ENCODE peak calls at places on chromosomes 16 and 17, in eight cellular contexts. A is MM.1S, V is body of pancreas, U is upper lobe of right lung, I is HCT116, Y is uterus, Q is HepG2, L is pancreas. F is an unnamed sample. For H3K4me1, the result is how much of the 10 kb centered on the place peaks cover.

GRCh38 chr16:71883849-71884638 is at the start of gene ZNF821:
- DNase-seq in A (peak), U (peak), Y (peak), V (peak), L (peak), I (no peak), Q (peak), F (peak)

GRCh38 chr17:3602499-3602898 is 6.7 kb downstream of the TRPV1 start:
- DNase-seq in Q (peak), I (peak), U (no peak), A (peak), L (no peak), V (no peak), Y (no peak), F (no peak)

GRCh38 chr17:82231562-82232321 is 2.9 kb downstream of the SLC16A3 start:
- DNase-seq in L (peak), A (no peak), Q (peak), U (peak), I (no peak), Y (peak), V (peak), F (peak)

GRCh38 chr17:60305141-60305540 is 86.8 kb downstream of the USP32 start:
- DNase-seq in A (peak), V (peak), Y (no peak), U (no peak), I (no peak), Q (peak), L (no peak), F (no peak)

GRCh38 chr17:75289832-75290337 is 652 bp upstream of the SLC25A19 start:
- DNase-seq in V (peak), L (no peak), I (no peak), Y (peak), Q (no peak), U (peak), A (peak), F (peak)

GRCh38 chr16:72621651-72622050 is 426.3 kb downstream of the ZFHX3 start:
- DNase-seq in I (no peak), U (no peak), L (no peak), A (no peak), Y (no peak), V (no peak), Q (no peak), F (no peak)

GRCh38 chr16:55913717-55914116 is 38.5 kb upstream of the CES5A start:
- DNase-seq in A (no peak), L (no peak), Y (no peak), V (peak), Q (no peak), I (no peak), U (no peak), F (no peak)

GRCh38 chr17:19664136-19664820 is 15.7 kb downstream of the ALDH3A2 start:
- DNase-seq in Q (no peak), A (no peak), I (no peak), Y (no peak), U (no peak), L (no peak), V (no peak), F (no peak)

GRCh38 chr16:80174416-80174815 is 366.4 kb upstream of the DYNLRB2 start:
- DNase-seq in A (no peak), V (no peak), Y (no peak), Q (peak), L (no peak), I (no peak), U (no peak), F (no peak)

GRCh38 chr17:49555495-49556018 is 20.1 kb upstream of the NXPH3 start:
- DNase-seq in L (peak), Q (no peak), U (no peak), A (no peak), I (no peak), V (no peak), Y (no peak), F (peak)

GRCh38 chr17:29844339-29845048 is 85.5 kb downstream of the SSH2 start:
- DNase-seq in V (no peak), L (no peak), Y (no peak), Q (no peak), I (no peak), A (no peak), U (no peak), F (no peak)

GRCh38 chr16:81693467-81694303 is 85.4 kb upstream of the PLCG2 start:
- DNase-seq in V (no peak), A (no peak), L (peak), U (no peak), Y (no peak), I (no peak), Q (no peak), F (no peak)

GRCh38 chr17:80891096-80892018 is 100.3 kb upstream of the CHMP6 start:
- DNase-seq in A (no peak), U (no peak), Q (no peak), I (peak), L (peak), V (peak), Y (no peak), F (no peak)

GRCh38 chr17:5003214-5003867 is 5.6 kb downstream of the KIF1C start:
- DNase-seq in V (no peak), I (no peak), Y (no peak), A (no peak), U (no peak), L (no peak), Q (no peak), F (no peak)

GRCh38 chr17:67139784-67140665 is 95.7 kb downstream of the CACNG1 start:
- DNase-seq in Y (no peak), Q (peak), V (peak), U (no peak), A (no peak), I (no peak), L (peak), F (no peak)

GRCh38 chr16:3946604-3947180 is 66.2 kb upstream of the CREBBP start:
- DNase-seq in L (no peak), Y (no peak), I (no peak), Q (no peak), A (no peak), U (peak), V (no peak), F (no peak)

GRCh38 chr17:13943859-13944258 is 125.4 kb upstream of the COX10 start:
- DNase-seq in U (no peak), L (no peak), A (no peak), V (no peak), Q (no peak), Y (no peak), I (no peak), F (no peak)

GRCh38 chr16:81545470-81546175 is 101.0 kb downstream of the CMIP start:
- DNase-seq in V (no peak), Q (no peak), U (peak), A (no peak), L (no peak), I (no peak), Y (no peak), F (no peak)

GRCh38 chr17:73334771-73335513 is 23.1 kb upstream of the CDC42EP4 start:
- DNase-seq in U (no peak), L (no peak), V (no peak), Y (no peak), I (no peak), A (no peak), Q (no peak), F (no peak)

GRCh38 chr16:51002889-51003490 is 148.1 kb downstream of the SALL1 start:
- DNase-seq in Y (no peak), I (no peak), A (no peak), U (no peak), V (peak), Q (peak), L (no peak), F (no peak)

GRCh38 chr17:3919123-3919624 is 2.9 kb upstream of the P2RX1 start:
- DNase-seq in Q (no peak), L (peak), V (no peak), A (no peak), I (no peak), Y (peak), U (no peak), F (no peak)

GRCh38 chr16:56950881-56951771 is 10.6 kb upstream of the CETP start:
- DNase-seq in Q (peak), I (no peak), A (peak), Y (no peak), U (peak), L (peak), V (peak), F (peak)

GRCh38 chr16:73064227-73064995 is 16.5 kb upstream of the ZFHX3 start:
- DNase-seq in U (no peak), A (no peak), I (no peak), L (no peak), Y (no peak), V (no peak), Q (no peak), F (no peak)

GRCh38 chr17:51402881-51403280 is 142.5 kb downstream of the UTP18 start:
- DNase-seq in L (no peak), Y (no peak), Q (no peak), A (no peak), V (no peak), I (no peak), U (no peak), F (no peak)

GRCh38 chr17:73228748-73229236 is 32.9 kb downstream of the CPSF4L start:
- DNase-seq in U (no peak), I (peak), Y (peak), A (peak), V (peak), Q (peak), L (no peak), F (peak)

GRCh38 chr17:27959382-27959709 is 66.2 kb upstream of the LYRM9 start:
- DNase-seq in I (no peak), U (no peak), V (no peak), A (no peak), L (no peak), Y (no peak), Q (no peak), F (no peak)

GRCh38 chr17:48994548-48995331 is 2.4 kb upstream of the IGF2BP1 start:
- DNase-seq in Q (no peak), Y (no peak), A (no peak), U (no peak), V (no peak), L (no peak), I (no peak), F (no peak)

GRCh38 chr17:63140255-63140654 is 174.2 kb downstream of the TANC2 start:
- DNase-seq in V (peak), U (no peak), A (peak), Y (no peak), I (no peak), L (no peak), Q (no peak), F (no peak)

DNA sequence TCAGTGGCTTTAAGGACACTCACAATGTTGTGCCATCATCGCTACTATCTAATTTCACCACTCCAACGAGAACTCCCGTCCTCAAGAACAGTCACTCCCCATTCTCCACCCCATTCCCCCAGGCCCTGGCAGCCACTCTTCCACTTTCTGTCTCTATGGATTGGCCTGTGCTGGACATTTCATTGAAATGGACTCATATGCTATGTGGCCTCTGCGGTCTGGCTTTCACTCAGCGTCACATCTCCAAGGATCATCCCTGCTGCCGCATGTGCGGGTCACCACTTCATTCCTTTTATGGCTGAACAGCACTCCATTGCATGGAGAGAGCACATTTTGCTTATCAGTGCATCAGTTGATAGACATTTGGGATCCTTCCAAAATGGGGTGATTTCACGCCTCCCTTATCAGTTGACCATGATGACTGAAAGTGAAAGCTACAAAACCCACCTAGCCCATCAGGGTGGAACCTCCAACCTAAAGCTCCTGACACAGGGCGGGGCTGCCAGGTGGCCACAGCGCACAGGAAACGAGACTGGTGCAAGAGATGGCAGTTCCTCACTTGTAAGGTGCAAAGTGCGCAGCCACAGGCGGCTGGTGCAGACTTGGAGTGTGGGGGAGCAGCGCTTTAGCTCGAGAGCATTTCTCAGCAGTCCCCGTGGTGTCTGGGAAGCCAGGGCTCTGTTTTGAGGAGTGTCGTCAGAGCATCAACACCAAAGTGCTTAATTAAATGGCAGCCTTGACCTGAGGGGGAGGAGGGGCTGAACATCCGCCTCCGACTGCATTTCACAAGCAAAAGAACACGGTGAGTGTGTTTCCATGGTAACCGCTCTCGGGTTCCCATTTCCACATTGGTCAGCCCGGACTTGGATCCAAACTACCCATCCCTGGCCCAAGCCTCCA is 23.8 kb downstream of the COTL1 start:
- DNase-seq in L (no peak), I (no peak), Q (peak), A (peak), V (peak), U (peak), Y (peak), F (no peak)
- H3K4me1 ChIP-seq in L (under half), I (under half), Q (under half), A (under half), V (under half), U (under half), Y (under half), F (under half)

GRCh38 chr17:7217113-7217987 is 2.3 kb downstream of the DLG4 start:
- DNase-seq in Q (no peak), U (peak), V (peak), Y (peak), A (no peak), L (peak), I (no peak), F (no peak)

GRCh38 chr17:7216242-7217112 is 3.2 kb downstream of the DLG4 start:
- DNase-seq in I (no peak), V (no peak), L (peak), Q (no peak), A (no peak), U (no peak), Y (no peak), F (no peak)

GRCh38 chr17:7214300-7215135 is 5.1 kb downstream of the DLG4 start:
- DNase-seq in L (peak), Y (peak), V (peak), U (peak), I (peak), A (peak), Q (peak), F (peak)

GRCh38 chr17:7215136-7215638 is 4.4 kb downstream of the DLG4 start:
- DNase-seq in U (no peak), Y (no peak), Q (peak), A (no peak), I (no peak), V (no peak), L (no peak), F (no peak)

DNA sequence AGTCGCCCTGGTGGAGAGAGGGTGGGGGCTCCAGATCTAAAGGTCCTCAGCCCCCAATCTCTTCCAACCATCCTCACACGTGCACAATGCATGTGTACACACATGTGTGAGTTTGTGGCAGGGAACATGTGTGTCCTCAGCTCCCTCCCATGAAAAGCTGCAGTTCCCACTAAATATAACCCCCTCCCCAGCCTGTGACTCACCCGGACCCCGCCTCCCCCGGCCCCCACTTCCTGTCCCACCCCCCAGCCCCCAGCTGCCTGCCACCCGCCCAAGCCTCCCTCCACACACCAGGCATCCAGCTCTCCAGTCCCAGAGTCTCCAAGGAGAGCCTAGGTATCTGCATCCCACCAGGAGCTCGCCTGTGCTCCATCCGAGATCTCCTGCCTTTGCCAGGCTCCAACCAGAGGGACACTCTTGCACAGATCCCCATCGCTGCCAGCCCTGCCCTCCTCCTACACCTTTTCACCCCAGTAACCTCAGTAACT is 3.9 kb downstream of the DLG4 start:
- DNase-seq in Q (no peak), A (no peak), V (no peak), Y (no peak), L (peak), I (no peak), U (no peak), F (no peak)
- H3K4me1 ChIP-seq in Q (half or more), A (under half), V (under half), Y (under half), L (under half), I (under half), U (half or more), F (under half)

GRCh38 chr17:17050346-17051345 is 8.4 kb downstream of the MPRIP start:
- DNase-seq in U (peak), L (no peak), V (no peak), Q (no peak), A (no peak), I (no peak), Y (peak), F (no peak)
- H3K4me1 ChIP-seq in U (half or more), L (under half), V (half or more), Q (under half), A (under half), I (under half), Y (under half), F (under half)

DNA sequence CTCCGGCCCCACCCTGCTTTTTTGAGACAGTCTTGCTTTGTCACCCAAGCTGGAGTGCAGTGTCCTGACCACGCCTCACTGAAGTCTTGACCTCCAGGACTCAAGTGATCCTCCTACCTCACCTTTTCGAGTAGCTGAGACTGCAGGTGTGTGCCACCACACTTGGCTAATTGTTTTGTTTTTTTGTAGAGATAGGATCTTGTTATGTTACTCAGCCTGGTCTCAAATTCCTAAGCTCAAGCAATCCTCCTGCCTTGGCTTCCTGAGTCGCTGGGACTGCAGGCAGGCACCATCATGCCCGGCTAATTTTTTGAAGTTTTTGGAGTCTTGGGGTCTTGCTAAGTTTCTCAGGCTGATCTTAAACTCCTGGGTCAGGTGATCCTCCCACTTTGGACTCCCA is 206.7 kb downstream of the SHISA9 start:
- DNase-seq in Y (no peak), L (no peak), U (no peak), A (no peak), V (no peak), I (no peak), Q (no peak), F (no peak)
- H3K4me1 ChIP-seq in Y (under half), L (under half), U (under half), A (under half), V (under half), I (under half), Q (under half), F (under half)